ENCODE peak calls at places on chromosomes 2 and 18, in four cellular contexts. One of them, this sample, is unnamed. For H3K4me1 and H3K9me3, the result is how much of the 10 kb centered on the place peaks cover.

GRCh38 chr2:38267270-38267925 is 109.7 kb downstream of the ATL2 start:
- DNase-seq in transverse colon: no peak
- DNase-seq in body of pancreas: no peak
- DNase-seq in right lobe of liver: no peak
- DNase-seq in this sample: no peak

GRCh38 chr2:101120124-101120996 is 30.8 kb downstream of the TBC1D8 start:
- DNase-seq in right lobe of liver: peak
- DNase-seq in body of pancreas: peak
- DNase-seq in transverse colon: peak
- DNase-seq in this sample: no peak

GRCh38 chr2:191065785-191066184 is 51.8 kb upstream of the STAT1 start:
- DNase-seq in right lobe of liver: no peak
- DNase-seq in body of pancreas: no peak
- DNase-seq in transverse colon: no peak
- DNase-seq in this sample: no peak

GRCh38 chr2:110771549-110772382 is 39.4 kb downstream of the ACOXL start:
- DNase-seq in right lobe of liver: no peak
- DNase-seq in transverse colon: no peak
- DNase-seq in body of pancreas: no peak
- DNase-seq in this sample: no peak

GRCh38 chr2:230924470-230925341 is at the start of gene GPR55:
- DNase-seq in transverse colon: peak
- DNase-seq in right lobe of liver: no peak
- DNase-seq in body of pancreas: no peak
- DNase-seq in this sample: peak

GRCh38 chr18:48547456-48548403 is 8.9 kb downstream of the CTIF start:
- DNase-seq in right lobe of liver: no peak
- DNase-seq in body of pancreas: peak
- DNase-seq in transverse colon: no peak
- DNase-seq in this sample: no peak

GRCh38 chr2:164967781-164968228 is 12.5 kb upstream of the SLC38A11 start:
- DNase-seq in body of pancreas: no peak
- DNase-seq in right lobe of liver: no peak
- DNase-seq in transverse colon: no peak
- DNase-seq in this sample: no peak

GRCh38 chr2:119827866-119828507 is 68.3 kb downstream of the PTPN4 start:
- DNase-seq in transverse colon: no peak
- DNase-seq in body of pancreas: no peak
- DNase-seq in right lobe of liver: no peak
- DNase-seq in this sample: no peak

GRCh38 chr2:225612636-225613035 is 213.1 kb downstream of the NYAP2 start:
- DNase-seq in transverse colon: no peak
- DNase-seq in body of pancreas: no peak
- DNase-seq in right lobe of liver: no peak
- DNase-seq in this sample: no peak

GRCh38 chr2:67626076-67626475 is 228.9 kb downstream of the ETAA1 start:
- DNase-seq in transverse colon: no peak
- DNase-seq in right lobe of liver: no peak
- DNase-seq in body of pancreas: no peak
- DNase-seq in this sample: no peak

GRCh38 chr2:199663157-199663556 is 187.8 kb downstream of the FTCDNL1 start:
- DNase-seq in right lobe of liver: no peak
- DNase-seq in transverse colon: no peak
- DNase-seq in body of pancreas: no peak
- DNase-seq in this sample: no peak

GRCh38 chr2:218877331-218877730 is 3.3 kb upstream of the WNT10A start:
- DNase-seq in transverse colon: no peak
- DNase-seq in right lobe of liver: no peak
- DNase-seq in body of pancreas: no peak
- DNase-seq in this sample: no peak

GRCh38 chr2:146734042-146734715 is 1110.7 kb upstream of the ACVR2A start:
- DNase-seq in body of pancreas: no peak
- DNase-seq in transverse colon: no peak
- DNase-seq in right lobe of liver: no peak
- DNase-seq in this sample: no peak

GRCh38 chr2:235314371-235314915 is 179.4 kb upstream of the AGAP1 start:
- DNase-seq in right lobe of liver: no peak
- DNase-seq in transverse colon: no peak
- DNase-seq in body of pancreas: no peak
- DNase-seq in this sample: no peak

GRCh38 chr2:148552675-148553331 is 91.7 kb upstream of the EPC2 start:
- DNase-seq in right lobe of liver: no peak
- DNase-seq in body of pancreas: no peak
- DNase-seq in transverse colon: no peak
- DNase-seq in this sample: no peak

GRCh38 chr2:23160006-23160405 is 225.0 kb upstream of the KLHL29 start:
- DNase-seq in body of pancreas: no peak
- DNase-seq in right lobe of liver: no peak
- DNase-seq in transverse colon: no peak
- DNase-seq in this sample: no peak

GRCh38 chr2:180334514-180334913 is 327.4 kb upstream of the CWC22 start:
- DNase-seq in transverse colon: no peak
- DNase-seq in right lobe of liver: no peak
- DNase-seq in body of pancreas: no peak
- DNase-seq in this sample: no peak

GRCh38 chr18:12742453-12742852 is 39.6 kb downstream of the PSMG2 start:
- DNase-seq in transverse colon: no peak
- DNase-seq in body of pancreas: no peak
- DNase-seq in right lobe of liver: no peak
- DNase-seq in this sample: no peak

GRCh38 chr2:25558262-25558661 is 115.1 kb downstream of the DTNB start:
- DNase-seq in body of pancreas: no peak
- DNase-seq in transverse colon: no peak
- DNase-seq in right lobe of liver: no peak
- DNase-seq in this sample: no peak

GRCh38 chr18:23135679-23136325 is 517 bp downstream of the CABLES1 start:
- DNase-seq in transverse colon: peak
- DNase-seq in body of pancreas: peak
- DNase-seq in right lobe of liver: peak
- DNase-seq in this sample: peak

GRCh38 chr2:10039658-10040410 is 3.5 kb upstream of the KLF11 start:
- DNase-seq in transverse colon: peak
- DNase-seq in right lobe of liver: no peak
- DNase-seq in body of pancreas: peak
- DNase-seq in this sample: no peak

GRCh38 chr2:189300917-189301316 is 121.4 kb upstream of the COL5A2 start:
- DNase-seq in transverse colon: no peak
- DNase-seq in right lobe of liver: no peak
- DNase-seq in body of pancreas: no peak
- DNase-seq in this sample: no peak

GRCh38 chr2:144948205-144948855 is 428.4 kb upstream of the ZEB2 start:
- DNase-seq in transverse colon: no peak
- DNase-seq in body of pancreas: no peak
- DNase-seq in right lobe of liver: no peak
- DNase-seq in this sample: no peak

GRCh38 chr2:94759211-94759610 is 112.0 kb upstream of the TEKT4 start:
- DNase-seq in transverse colon: no peak
- DNase-seq in right lobe of liver: no peak
- DNase-seq in body of pancreas: no peak
- DNase-seq in this sample: no peak

GRCh38 chr2:221461911-221462310 is 110.2 kb downstream of the EPHA4 start:
- DNase-seq in transverse colon: no peak
- DNase-seq in right lobe of liver: no peak
- DNase-seq in body of pancreas: no peak
- DNase-seq in this sample: no peak

GRCh38 chr2:175218551-175218950 is 37.0 kb upstream of the ATP5MC3 start:
- DNase-seq in body of pancreas: no peak
- DNase-seq in transverse colon: no peak
- DNase-seq in right lobe of liver: no peak
- DNase-seq in this sample: no peak

GRCh38 chr2:1937066-1937465 is 192.8 kb upstream of the PXDN start:
- DNase-seq in body of pancreas: no peak
- DNase-seq in right lobe of liver: no peak
- DNase-seq in transverse colon: no peak
- DNase-seq in this sample: no peak

GRCh38 chr2:134912406-134912805 is 6.2 kb upstream of the CCNT2 start:
- DNase-seq in right lobe of liver: no peak
- DNase-seq in body of pancreas: no peak
- DNase-seq in transverse colon: no peak
- DNase-seq in this sample: no peak

GRCh38 chr2:235383272-235383843 is 110.5 kb upstream of the AGAP1 start:
- DNase-seq in right lobe of liver: peak
- DNase-seq in body of pancreas: no peak
- DNase-seq in transverse colon: no peak
- DNase-seq in this sample: no peak

GRCh38 chr18:36149514-36150289 is 20.0 kb downstream of the ELP2 start:
- DNase-seq in body of pancreas: no peak
- DNase-seq in right lobe of liver: no peak
- DNase-seq in transverse colon: no peak
- DNase-seq in this sample: no peak

GRCh38 chr2:208466133-208466919 is 59.7 kb downstream of the PTH2R start:
- DNase-seq in right lobe of liver: no peak
- DNase-seq in transverse colon: no peak
- DNase-seq in body of pancreas: peak
- DNase-seq in this sample: peak

GRCh38 chr2:210663574-210663973 is 107.2 kb downstream of the CPS1 start:
- DNase-seq in body of pancreas: peak
- DNase-seq in right lobe of liver: no peak
- DNase-seq in transverse colon: no peak
- DNase-seq in this sample: no peak

GRCh38 chr2:177253704-177254103 is 10.8 kb downstream of the NFE2L2 start:
- DNase-seq in body of pancreas: no peak
- DNase-seq in transverse colon: no peak
- DNase-seq in right lobe of liver: no peak
- DNase-seq in this sample: no peak

GRCh38 chr2:177254433-177255226 is 9.9 kb downstream of the NFE2L2 start:
- DNase-seq in body of pancreas: peak
- DNase-seq in right lobe of liver: no peak
- DNase-seq in transverse colon: peak
- DNase-seq in this sample: peak

GRCh38 chr2:177255227-177255601 is 9.3 kb downstream of the NFE2L2 start:
- DNase-seq in transverse colon: no peak
- DNase-seq in right lobe of liver: no peak
- DNase-seq in body of pancreas: no peak
- DNase-seq in this sample: no peak

GRCh38 chr2:177251165-177251542 is 13.4 kb downstream of the NFE2L2 start:
- DNase-seq in body of pancreas: no peak
- DNase-seq in right lobe of liver: no peak
- DNase-seq in transverse colon: no peak
- DNase-seq in this sample: no peak

GRCh38 chr2:177252808-177253531 is 11.6 kb downstream of the NFE2L2 start:
- DNase-seq in transverse colon: no peak
- DNase-seq in body of pancreas: no peak
- DNase-seq in right lobe of liver: no peak
- DNase-seq in this sample: no peak
- H3K4me1 ChIP-seq in transverse colon: half or more
- H3K4me1 ChIP-seq in body of pancreas: half or more
- H3K4me1 ChIP-seq in right lobe of liver: under half
- H3K4me1 ChIP-seq in this sample: under half

DNA sequence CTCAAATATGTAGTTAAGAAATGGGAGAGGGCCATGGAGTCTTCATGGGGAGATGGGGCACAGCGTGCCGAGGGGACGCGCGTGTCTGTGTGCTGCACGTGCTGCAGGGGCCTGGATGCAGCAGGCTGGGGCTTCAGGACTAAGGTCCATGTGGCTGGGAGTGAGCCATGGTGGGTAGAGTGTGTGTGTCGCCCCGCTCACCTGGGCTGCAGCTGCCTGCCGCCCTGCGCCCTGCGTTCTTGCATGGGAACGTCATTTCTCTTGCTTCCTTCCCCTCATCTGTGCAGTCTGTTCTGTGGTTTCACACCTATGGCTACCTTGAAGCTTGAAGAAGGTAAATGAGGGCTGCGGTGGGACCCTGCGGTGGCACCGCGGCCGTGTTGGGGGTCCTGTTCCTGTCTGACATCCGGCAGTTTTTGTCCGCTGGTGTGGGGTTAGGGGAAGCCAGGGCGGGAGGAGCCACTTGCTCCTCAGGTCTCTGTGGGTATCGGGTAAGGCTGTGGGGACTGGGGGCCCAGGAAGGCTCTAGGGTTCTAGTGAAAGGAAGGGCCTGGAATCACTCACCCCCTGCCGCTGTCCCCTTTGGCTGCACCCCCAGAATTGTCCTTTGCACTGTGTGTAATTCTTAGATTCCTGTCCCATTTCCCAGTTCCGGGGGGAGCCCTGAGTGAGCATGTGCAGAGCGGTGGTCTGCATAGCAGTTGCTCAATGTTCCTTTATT is 54.1 kb upstream of the HS6ST1 start:
- DNase-seq in right lobe of liver: peak
- DNase-seq in body of pancreas: no peak
- DNase-seq in transverse colon: no peak
- DNase-seq in this sample: no peak
- TF ChIP-seq POLR2A in right lobe of liver: no peak
- TF ChIP-seq POLR2A in body of pancreas: no peak
- TF ChIP-seq POLR2A in transverse colon: no peak
- TF ChIP-seq POLR2A in this sample: no peak

GRCh38 chr2:30503007-30503691 is 56.1 kb downstream of the LCLAT1 start:
- DNase-seq in right lobe of liver: no peak
- DNase-seq in body of pancreas: no peak
- DNase-seq in transverse colon: no peak
- DNase-seq in this sample: no peak
- H3K9me3 ChIP-seq in right lobe of liver: under half
- H3K9me3 ChIP-seq in body of pancreas: under half
- H3K9me3 ChIP-seq in transverse colon: under half
- H3K9me3 ChIP-seq in this sample: under half

DNA sequence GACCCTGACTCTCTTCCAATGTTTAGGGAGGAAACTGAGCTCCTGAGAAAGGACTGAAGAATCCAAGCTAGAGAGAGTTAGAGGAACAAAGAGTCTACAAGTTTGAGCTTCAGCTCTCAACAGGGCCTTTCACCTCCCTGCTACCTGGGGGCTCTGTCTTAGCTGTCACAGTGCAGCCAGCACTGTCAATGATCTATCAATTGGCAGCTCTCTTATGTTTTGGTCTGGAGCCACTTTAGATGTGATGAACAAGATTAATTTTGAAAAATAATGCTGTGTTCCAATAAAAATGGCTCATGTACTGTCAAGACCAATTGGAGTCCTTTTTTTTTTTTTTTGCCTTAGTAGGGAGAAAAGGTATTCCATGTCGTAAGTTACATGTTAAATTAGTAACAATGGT is 215.8 kb upstream of the TRIB2 start:
- DNase-seq in right lobe of liver: no peak
- DNase-seq in transverse colon: no peak
- DNase-seq in body of pancreas: no peak
- DNase-seq in this sample: no peak
- H3K4me1 ChIP-seq in right lobe of liver: under half
- H3K4me1 ChIP-seq in transverse colon: under half
- H3K4me1 ChIP-seq in body of pancreas: under half
- H3K4me1 ChIP-seq in this sample: under half